ENCODE peak calls at places on chromosomes 13 and 19, in seven cellular contexts. One of them, this sample, is unnamed.

GRCh38 chr13:46386996-46387851 is at the start of gene RUBCNL:
- DNase-seq in GM12878: no peak
- DNase-seq in tibial nerve: no peak
- DNase-seq in ovary: no peak
- DNase-seq in transverse colon: peak; percentile 78
- DNase-seq in SK-N-SH: peak; percentile 74
- DNase-seq in A549: peak; percentile 29
- DNase-seq in this sample: no peak

GRCh38 chr13:49356224-49356623 is 87.6 kb downstream of the CAB39L start:
- DNase-seq in SK-N-SH: no peak
- DNase-seq in tibial nerve: no peak
- DNase-seq in GM12878: no peak
- DNase-seq in transverse colon: no peak
- DNase-seq in ovary: no peak
- DNase-seq in A549: no peak
- DNase-seq in this sample: no peak

GRCh38 chr19:34669305-34669704 is 7.7 kb downstream of the SCGB2B2 start:
- DNase-seq in A549: no peak
- DNase-seq in tibial nerve: no peak
- DNase-seq in GM12878: no peak
- DNase-seq in SK-N-SH: no peak
- DNase-seq in transverse colon: no peak
- DNase-seq in ovary: no peak
- DNase-seq in this sample: peak; percentile 61

GRCh38 chr19:52941941-52942370 is 18.7 kb upstream of the ZNF888 start:
- DNase-seq in A549: no peak
- DNase-seq in SK-N-SH: peak; percentile 25
- DNase-seq in GM12878: no peak
- DNase-seq in transverse colon: peak; percentile 36
- DNase-seq in tibial nerve: peak; percentile 18
- DNase-seq in ovary: peak; percentile 67
- DNase-seq in this sample: peak; percentile 35

GRCh38 chr19:13914777-13915176 is 8.8 kb downstream of the CC2D1A start:
- DNase-seq in ovary: no peak
- DNase-seq in GM12878: no peak
- DNase-seq in transverse colon: no peak
- DNase-seq in tibial nerve: no peak
- DNase-seq in SK-N-SH: no peak
- DNase-seq in A549: no peak
- DNase-seq in this sample: no peak

GRCh38 chr13:112690242-112690943 is 555 bp downstream of the ATP11A start:
- DNase-seq in tibial nerve: no peak
- DNase-seq in ovary: peak; percentile 68
- DNase-seq in A549: no peak
- DNase-seq in transverse colon: peak; percentile 38
- DNase-seq in SK-N-SH: peak; percentile 84
- DNase-seq in GM12878: no peak
- DNase-seq in this sample: peak; percentile 46

GRCh38 chr13:105579821-105580707 is 955.4 kb downstream of the EFNB2 start:
- DNase-seq in SK-N-SH: no peak
- DNase-seq in ovary: no peak
- DNase-seq in transverse colon: no peak
- DNase-seq in GM12878: no peak
- DNase-seq in tibial nerve: no peak
- DNase-seq in A549: no peak
- DNase-seq in this sample: no peak

GRCh38 chr13:30308548-30308947 is 1.2 kb upstream of the KATNAL1 start:
- DNase-seq in ovary: no peak
- DNase-seq in SK-N-SH: no peak
- DNase-seq in tibial nerve: no peak
- DNase-seq in GM12878: no peak
- DNase-seq in transverse colon: no peak
- DNase-seq in A549: peak; percentile 35
- DNase-seq in this sample: no peak

GRCh38 chr13:98280176-98280510 is 103.1 kb upstream of the RNF113B start:
- DNase-seq in ovary: no peak
- DNase-seq in tibial nerve: no peak
- DNase-seq in A549: no peak
- DNase-seq in GM12878: no peak
- DNase-seq in SK-N-SH: no peak
- DNase-seq in transverse colon: no peak
- DNase-seq in this sample: no peak

GRCh38 chr13:77918391-77919261 is at the start of gene EDNRB:
- DNase-seq in GM12878: no peak
- DNase-seq in ovary: peak; percentile 32
- DNase-seq in A549: no peak
- DNase-seq in tibial nerve: peak; percentile 43
- DNase-seq in transverse colon: peak; percentile 18
- DNase-seq in SK-N-SH: peak; percentile 39
- DNase-seq in this sample: peak; percentile 27

GRCh38 chr13:31073859-31074718 is 87.6 kb downstream of the HSPH1 start:
- DNase-seq in SK-N-SH: no peak
- DNase-seq in tibial nerve: no peak
- DNase-seq in GM12878: peak; percentile 89
- DNase-seq in transverse colon: no peak
- DNase-seq in A549: no peak
- DNase-seq in ovary: no peak
- DNase-seq in this sample: no peak

GRCh38 chr19:16034958-16035560 is 41.2 kb upstream of the TPM4 start:
- DNase-seq in tibial nerve: no peak
- DNase-seq in A549: no peak
- DNase-seq in transverse colon: no peak
- DNase-seq in SK-N-SH: peak; percentile 8
- DNase-seq in ovary: no peak
- DNase-seq in GM12878: no peak
- DNase-seq in this sample: no peak

GRCh38 chr13:108561152-108561551 is 68.3 kb upstream of the MYO16 start:
- DNase-seq in ovary: no peak
- DNase-seq in tibial nerve: no peak
- DNase-seq in GM12878: no peak
- DNase-seq in SK-N-SH: no peak
- DNase-seq in A549: peak; percentile 2
- DNase-seq in transverse colon: no peak
- DNase-seq in this sample: no peak

GRCh38 chr19:51065221-51065960 is 499 bp upstream of the KLK13 start:
- DNase-seq in transverse colon: no peak
- DNase-seq in SK-N-SH: no peak
- DNase-seq in GM12878: no peak
- DNase-seq in tibial nerve: no peak
- DNase-seq in A549: no peak
- DNase-seq in ovary: no peak
- DNase-seq in this sample: peak; percentile 27

GRCh38 chr19:36527873-36528193 is 238 bp downstream of the ZNF260 start:
- DNase-seq in A549: no peak
- DNase-seq in ovary: no peak
- DNase-seq in transverse colon: no peak
- DNase-seq in SK-N-SH: no peak
- DNase-seq in GM12878: no peak
- DNase-seq in tibial nerve: no peak
- DNase-seq in this sample: no peak

GRCh38 chr19:4523306-4524110 is 5.2 kb upstream of the PLIN4 start:
- DNase-seq in GM12878: no peak
- DNase-seq in transverse colon: peak; percentile 59
- DNase-seq in A549: peak; percentile 57
- DNase-seq in ovary: peak; percentile 77
- DNase-seq in SK-N-SH: peak; percentile 86
- DNase-seq in tibial nerve: peak; percentile 24
- DNase-seq in this sample: peak; percentile 69

GRCh38 chr13:39362652-39363390 is 240.2 kb downstream of the LHFPL6 start:
- DNase-seq in SK-N-SH: no peak
- DNase-seq in ovary: no peak
- DNase-seq in GM12878: no peak
- DNase-seq in A549: no peak
- DNase-seq in tibial nerve: no peak
- DNase-seq in transverse colon: no peak
- DNase-seq in this sample: no peak

GRCh38 chr13:20337894-20338551 is 105.9 kb upstream of the GJB6 start:
- DNase-seq in GM12878: peak; percentile 13
- DNase-seq in transverse colon: no peak
- DNase-seq in ovary: no peak
- DNase-seq in A549: no peak
- DNase-seq in tibial nerve: no peak
- DNase-seq in SK-N-SH: no peak
- DNase-seq in this sample: no peak

GRCh38 chr19:11551603-11552235 is 7.3 kb downstream of the ELOF1 start:
- DNase-seq in GM12878: no peak
- DNase-seq in SK-N-SH: peak; percentile 78
- DNase-seq in transverse colon: peak; percentile 26
- DNase-seq in A549: no peak
- DNase-seq in tibial nerve: no peak
- DNase-seq in ovary: peak; percentile 83
- DNase-seq in this sample: no peak
- TF ChIP-seq CTCF in GM12878: peak; percentile 48
- TF ChIP-seq CTCF in SK-N-SH: peak; percentile 50
- TF ChIP-seq CTCF in transverse colon: peak; percentile 23
- TF ChIP-seq CTCF in A549: peak; percentile 22
- TF ChIP-seq CTCF in tibial nerve: no peak
- TF ChIP-seq CTCF in ovary: no peak
- TF ChIP-seq CTCF in this sample: no peak

GRCh38 chr19:40278361-40279045 is 6.6 kb downstream of the AKT2 start:
- DNase-seq in SK-N-SH: no peak
- DNase-seq in GM12878: no peak
- DNase-seq in ovary: no peak
- DNase-seq in tibial nerve: no peak
- DNase-seq in A549: no peak
- DNase-seq in transverse colon: no peak
- DNase-seq in this sample: no peak

GRCh38 chr19:40281381-40282208 is 3.5 kb downstream of the AKT2 start:
- DNase-seq in GM12878: no peak
- DNase-seq in SK-N-SH: no peak
- DNase-seq in transverse colon: no peak
- DNase-seq in A549: no peak
- DNase-seq in tibial nerve: no peak
- DNase-seq in ovary: no peak
- DNase-seq in this sample: no peak

GRCh38 chr19:40279120-40279551 is 6.0 kb downstream of the AKT2 start:
- DNase-seq in tibial nerve: peak; percentile 50
- DNase-seq in transverse colon: peak; percentile 26
- DNase-seq in SK-N-SH: peak; percentile 15
- DNase-seq in ovary: peak; percentile 89
- DNase-seq in A549: no peak
- DNase-seq in GM12878: no peak
- DNase-seq in this sample: no peak

GRCh38 chr19:40280608-40281221 is 4.4 kb downstream of the AKT2 start:
- DNase-seq in GM12878: no peak
- DNase-seq in ovary: no peak
- DNase-seq in tibial nerve: no peak
- DNase-seq in transverse colon: peak; percentile 88
- DNase-seq in SK-N-SH: no peak
- DNase-seq in A549: no peak
- DNase-seq in this sample: peak; percentile 70

GRCh38 chr19:40279761-40280607 is 5.2 kb downstream of the AKT2 start:
- DNase-seq in ovary: no peak
- DNase-seq in SK-N-SH: peak; percentile 7
- DNase-seq in transverse colon: no peak
- DNase-seq in tibial nerve: no peak
- DNase-seq in A549: no peak
- DNase-seq in GM12878: no peak
- DNase-seq in this sample: no peak
- H3K27ac ChIP-seq in ovary: peak overlapping the region; percentile 73
- H3K27ac ChIP-seq in SK-N-SH: no peak overlapping the region
- H3K27ac ChIP-seq in transverse colon: peak overlapping the region; percentile 82
- H3K27ac ChIP-seq in tibial nerve: peak overlapping the region; percentile 73
- H3K27ac ChIP-seq in A549: no peak overlapping the region
- H3K27ac ChIP-seq in GM12878: peak overlapping the region; percentile 32
- H3K27ac ChIP-seq in this sample: peak overlapping the region; percentile 60

DNA sequence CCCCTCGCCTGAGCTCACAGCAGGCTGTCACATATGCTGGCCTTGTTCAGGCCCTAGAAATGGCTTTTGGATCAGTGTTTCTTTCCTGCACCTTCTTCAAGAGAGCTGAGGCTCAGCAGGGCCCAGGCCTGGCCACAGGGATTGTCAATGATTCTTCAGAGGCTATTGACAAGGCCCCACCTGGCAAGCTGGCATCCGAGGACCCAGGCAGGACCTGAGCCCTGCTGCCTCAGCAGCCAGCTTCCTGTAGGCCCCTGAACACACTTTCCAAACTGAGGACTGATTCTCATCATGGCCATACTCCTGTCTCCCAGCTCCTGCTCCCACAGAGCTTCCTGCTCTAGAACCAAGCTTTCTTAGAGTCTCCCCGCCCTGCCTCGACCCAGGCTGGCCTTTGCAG is 136.8 kb downstream of the UQCRFS1 start:
- DNase-seq in GM12878: no peak
- DNase-seq in A549: no peak
- DNase-seq in tibial nerve: no peak
- DNase-seq in SK-N-SH: no peak
- DNase-seq in ovary: no peak
- DNase-seq in transverse colon: no peak
- DNase-seq in this sample: no peak
- TF ChIP-seq EP300 in GM12878: no peak
- TF ChIP-seq EP300 in A549: no peak
- TF ChIP-seq EP300 in tibial nerve: no peak
- TF ChIP-seq EP300 in SK-N-SH: no peak
- TF ChIP-seq EP300 in ovary: no peak
- TF ChIP-seq EP300 in transverse colon: no peak
- TF ChIP-seq EP300 in this sample: no peak

GRCh38 chr19:40517248-40517647 is 50.4 kb downstream of the SPTBN4 start:
- DNase-seq in A549: no peak
- DNase-seq in transverse colon: no peak
- DNase-seq in tibial nerve: no peak
- DNase-seq in SK-N-SH: no peak
- DNase-seq in GM12878: no peak
- DNase-seq in ovary: no peak
- DNase-seq in this sample: no peak

GRCh38 chr19:40521276-40521675 is 54.5 kb downstream of the SPTBN4 start:
- DNase-seq in tibial nerve: no peak
- DNase-seq in ovary: no peak
- DNase-seq in transverse colon: no peak
- DNase-seq in SK-N-SH: no peak
- DNase-seq in A549: peak; percentile 83
- DNase-seq in GM12878: no peak
- DNase-seq in this sample: no peak

GRCh38 chr19:40524133-40524549 is 52.5 kb upstream of the SHKBP1 start:
- DNase-seq in SK-N-SH: no peak
- DNase-seq in A549: no peak
- DNase-seq in transverse colon: no peak
- DNase-seq in GM12878: no peak
- DNase-seq in tibial nerve: no peak
- DNase-seq in ovary: no peak
- DNase-seq in this sample: no peak

GRCh38 chr19:40523322-40524047 is 53.2 kb upstream of the SHKBP1 start:
- DNase-seq in transverse colon: peak; percentile 88
- DNase-seq in SK-N-SH: peak; percentile 83
- DNase-seq in tibial nerve: peak; percentile 22
- DNase-seq in GM12878: no peak
- DNase-seq in A549: peak; percentile 96
- DNase-seq in ovary: peak; percentile 68
- DNase-seq in this sample: peak; percentile 80

GRCh38 chr19:40519352-40520322 is 52.8 kb downstream of the SPTBN4 start:
- DNase-seq in transverse colon: no peak
- DNase-seq in ovary: no peak
- DNase-seq in SK-N-SH: no peak
- DNase-seq in tibial nerve: no peak
- DNase-seq in GM12878: no peak
- DNase-seq in A549: peak; percentile 90
- DNase-seq in this sample: peak; percentile 26
- TF ChIP-seq CTCF in transverse colon: no peak
- TF ChIP-seq CTCF in ovary: no peak
- TF ChIP-seq CTCF in SK-N-SH: no peak
- TF ChIP-seq CTCF in tibial nerve: no peak
- TF ChIP-seq CTCF in GM12878: no peak
- TF ChIP-seq CTCF in A549: peak; percentile 58
- TF ChIP-seq CTCF in this sample: no peak